ENCODE peak calls at places on chromosome 9, in six cellular contexts. I, M, V, E, F and C are unnamed samples.

GRCh38 chr9:9102295-9102694 is 1302.7 kb upstream of the DMAC1 start:
- DNase-seq in M (no peak), F (no peak), I (no peak), E (peak; percentile 1), V (no peak), C (no peak)

GRCh38 chr9:2725126-2725525 is 7.8 kb downstream of the KCNV2 start:
- DNase-seq in E (no peak), F (no peak), V (no peak), I (no peak), M (no peak), C (no peak)

GRCh38 chr9:125700791-125701190 is 6.2 kb downstream of the MAPKAP1 start:
- DNase-seq in E (no peak), F (no peak), V (no peak), I (no peak), M (no peak), C (no peak)

GRCh38 chr9:126658201-126658600 is 44.5 kb downstream of the LMX1B start:
- DNase-seq in V (no peak), I (no peak), F (no peak), E (no peak), M (no peak), C (no peak)

GRCh38 chr9:100600511-100601079 is 22.7 kb downstream of the CAVIN4 start:
- DNase-seq in E (no peak), M (peak; percentile 35), V (no peak), I (no peak), F (no peak), C (no peak)

GRCh38 chr9:120610975-120611689 is 31.2 kb upstream of the CDK5RAP2 start:
- DNase-seq in I (no peak), V (peak; percentile 13), E (no peak), F (no peak), M (no peak), C (no peak)

GRCh38 chr9:128532581-128532980 is 19.8 kb upstream of the SPTAN1 start:
- DNase-seq in M (no peak), F (no peak), I (no peak), E (no peak), V (no peak), C (no peak)

GRCh38 chr9:116095403-116095802 is 58.2 kb upstream of the PAPPA start:
- DNase-seq in F (no peak), V (no peak), M (no peak), E (no peak), I (no peak), C (no peak)

GRCh38 chr9:16434522-16434921 is 435.9 kb downstream of the BNC2 start:
- DNase-seq in E (no peak), F (peak; percentile 44), V (peak; percentile 25), I (no peak), M (no peak), C (no peak)

GRCh38 chr9:80797427-80797825 is 891.9 kb downstream of the TLE1 start:
- DNase-seq in E (no peak), M (peak; percentile 8), I (no peak), F (no peak), V (no peak), C (no peak)

GRCh38 chr9:7436754-7437153 is 362.8 kb downstream of the DMAC1 start:
- DNase-seq in M (no peak), V (no peak), F (no peak), I (no peak), E (no peak), C (no peak)

GRCh38 chr9:111994831-111995458 is 98.3 kb downstream of the UGCG start:
- DNase-seq in E (no peak), F (no peak), I (no peak), M (no peak), V (no peak), C (no peak)

GRCh38 chr9:116115731-116116353 is 37.7 kb upstream of the PAPPA start:
- DNase-seq in V (peak; percentile 74), I (no peak), M (no peak), F (peak; percentile 37), E (no peak), C (no peak)

GRCh38 chr9:111896942-111897830 is 572 bp downstream of the UGCG start:
- DNase-seq in V (peak; percentile 58), E (peak; percentile 92), I (no peak), F (no peak), M (no peak), C (peak; percentile 29)

GRCh38 chr9:22976454-22976853 is 529.8 kb downstream of the DMRTA1 start:
- DNase-seq in V (peak; percentile 0), M (no peak), F (no peak), E (no peak), I (no peak), C (no peak)

GRCh38 chr9:36985061-36985768 is 48.9 kb downstream of the PAX5 start:
- DNase-seq in M (no peak), I (no peak), E (no peak), F (no peak), V (no peak), C (no peak)

GRCh38 chr9:36987409-36987808 is 46.7 kb downstream of the PAX5 start:
- DNase-seq in I (no peak), V (no peak), M (no peak), F (no peak), E (no peak), C (no peak)

GRCh38 chr9:36985769-36986547 is 48.1 kb downstream of the PAX5 start:
- DNase-seq in V (no peak), M (peak; percentile 85), F (no peak), I (no peak), E (peak; percentile 72), C (no peak)

GRCh38 chr9:36987891-36988290 is 46.2 kb downstream of the PAX5 start:
- DNase-seq in V (no peak), I (no peak), E (no peak), M (peak; percentile 17), F (no peak), C (no peak)

DNA sequence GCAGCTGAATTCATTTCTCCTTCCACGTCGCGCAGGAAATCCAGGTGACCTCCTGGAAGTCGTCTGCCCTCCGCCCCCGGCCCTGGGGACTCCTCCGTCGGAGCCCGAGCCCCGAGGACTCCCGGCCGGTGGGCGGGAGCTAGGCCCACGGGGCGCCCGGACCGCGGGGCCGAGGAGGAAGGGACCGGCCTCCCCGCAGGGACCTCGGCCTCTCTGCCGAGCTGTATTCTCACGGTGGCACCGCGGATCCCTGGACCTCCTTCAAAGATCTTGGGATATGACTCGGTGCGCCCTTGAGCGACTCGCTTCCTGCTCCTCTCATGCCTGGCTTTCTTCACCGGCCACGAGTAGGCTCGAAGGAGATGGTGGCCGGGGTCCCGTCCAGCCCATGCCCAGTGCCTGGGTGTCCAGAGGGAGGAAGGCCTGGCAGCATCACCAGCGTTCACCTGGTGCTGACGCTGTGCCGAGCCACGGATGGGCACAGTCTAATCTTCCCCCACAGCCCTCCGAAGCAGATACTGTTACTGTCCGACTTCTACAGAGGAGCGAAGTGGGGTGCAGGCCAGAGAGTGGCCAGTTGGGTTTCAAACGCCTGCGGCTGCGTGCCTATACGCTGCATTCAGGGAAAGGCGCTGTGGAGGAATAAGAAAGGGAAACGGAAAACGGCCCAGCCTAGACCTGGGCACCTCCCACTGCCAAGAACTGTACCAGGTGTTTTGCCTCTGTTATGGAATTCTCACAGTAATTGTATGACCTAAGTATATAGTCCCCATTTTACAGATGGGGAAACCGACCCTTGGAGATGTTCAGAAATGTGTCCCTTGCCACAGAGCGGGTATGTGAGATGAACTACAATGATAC is 47.3 kb downstream of the PAX5 start:
- DNase-seq in V (no peak), I (no peak), F (no peak), M (peak; percentile 39), E (no peak), C (no peak)
- H3K4me3 ChIP-seq in V (no peak overlapping the region), I (peak overlapping the region; percentile 41), F (no peak overlapping the region), M (peak overlapping the region; percentile 67), E (no peak overlapping the region), C (peak overlapping the region; percentile 39)

GRCh38 chr9:1718836-1719235 is 296.3 kb upstream of the SMARCA2 start:
- DNase-seq in E (no peak), F (no peak), I (no peak), M (no peak), V (no peak), C (no peak)
- H3K4me3 ChIP-seq in E (no peak overlapping the region), F (no peak overlapping the region), I (no peak overlapping the region), M (no peak overlapping the region), V (no peak overlapping the region), C (no peak overlapping the region)

GRCh38 chr9:130837002-130837511 is 2.0 kb downstream of the ABL1 start:
- DNase-seq in I (no peak), V (peak; percentile 72), E (peak; percentile 38), F (no peak), M (no peak), C (no peak)
- H3K4me3 ChIP-seq in I (peak overlapping the region; percentile 70), V (peak overlapping the region; percentile 93), E (peak overlapping the region; percentile 73), F (peak overlapping the region; percentile 71), M (peak overlapping the region; percentile 87), C (peak overlapping the region; percentile 94)

DNA sequence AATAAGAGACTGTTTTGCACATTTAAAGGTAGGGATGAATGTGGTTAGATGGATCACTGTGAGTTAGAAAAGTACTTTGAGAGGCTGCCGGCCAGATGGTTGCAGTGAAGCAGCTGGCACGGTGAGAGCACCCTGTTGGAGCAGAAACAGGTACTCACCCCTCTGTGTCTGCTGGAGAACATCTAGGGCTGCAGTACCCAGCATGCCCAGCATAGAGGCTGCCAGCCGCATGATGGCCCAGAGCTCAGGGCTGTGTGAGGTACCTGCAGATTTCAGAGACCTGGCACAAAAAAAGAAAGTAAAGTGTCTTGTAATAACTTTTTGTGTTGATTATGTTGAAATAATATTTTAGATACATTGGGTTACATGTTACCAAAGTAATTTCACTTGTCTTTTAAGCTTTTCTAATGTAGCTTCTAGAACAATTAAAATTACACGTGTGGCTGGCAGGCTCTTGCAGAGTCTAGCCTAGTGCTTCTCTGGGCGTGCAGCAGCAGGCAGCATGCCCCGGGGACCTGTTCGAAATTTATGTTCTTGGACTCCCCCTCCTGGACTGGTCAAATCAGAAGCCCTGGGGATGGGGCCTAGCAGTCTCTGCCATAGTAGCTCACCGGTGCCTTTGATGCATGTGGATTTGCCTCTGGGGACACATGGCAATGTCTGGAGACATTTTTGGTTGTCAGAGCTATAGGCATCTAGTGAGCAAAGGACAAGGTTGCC is 11.1 kb downstream of the WDR5 start:
- DNase-seq in M (no peak), E (no peak), F (no peak), V (no peak), I (no peak), C (no peak)
- H3K4me3 ChIP-seq in M (no peak overlapping the region), E (no peak overlapping the region), F (no peak overlapping the region), V (no peak overlapping the region), I (no peak overlapping the region), C (no peak overlapping the region)

GRCh38 chr9:134678671-134679443 is 37.3 kb downstream of the COL5A1 start:
- DNase-seq in F (no peak), I (no peak), V (no peak), M (peak; percentile 63), E (no peak), C (no peak)
- H3K4me3 ChIP-seq in F (no peak overlapping the region), I (no peak overlapping the region), V (no peak overlapping the region), M (no peak overlapping the region), E (no peak overlapping the region), C (no peak overlapping the region)